ENCODE peak calls at places on chromosomes 11 and 22, in five cellular contexts. One of them, this sample, is unnamed. For H3K4me1, the result is how much of the 10 kb centered on the place peaks cover.

GRCh38 chr11:25566298-25567200 is 765.4 kb upstream of the ANO3 start:
- DNase-seq in K562: no peak
- DNase-seq in HCT116: no peak
- DNase-seq in HepG2: no peak
- DNase-seq in GM12878: no peak
- DNase-seq in this sample: no peak

GRCh38 chr11:75631086-75631694 is 37.6 kb downstream of the MAP6 start:
- DNase-seq in HepG2: no peak
- DNase-seq in K562: no peak
- DNase-seq in HCT116: no peak
- DNase-seq in GM12878: no peak
- DNase-seq in this sample: no peak

GRCh38 chr11:86737752-86738151 is 62.6 kb upstream of the PRSS23 start:
- DNase-seq in HepG2: no peak
- DNase-seq in GM12878: no peak
- DNase-seq in K562: no peak
- DNase-seq in HCT116: no peak
- DNase-seq in this sample: no peak

GRCh38 chr22:28181332-28181731 is 262.3 kb upstream of the PITPNB start:
- DNase-seq in K562: no peak
- DNase-seq in GM12878: no peak
- DNase-seq in HepG2: no peak
- DNase-seq in HCT116: no peak
- DNase-seq in this sample: no peak

GRCh38 chr11:35751664-35752061 is 89.1 kb downstream of the TRIM44 start:
- DNase-seq in K562: no peak
- DNase-seq in HCT116: no peak
- DNase-seq in HepG2: no peak
- DNase-seq in GM12878: no peak
- DNase-seq in this sample: no peak

GRCh38 chr11:44817207-44817944 is 90.6 kb downstream of the TSPAN18 start:
- DNase-seq in K562: no peak
- DNase-seq in HCT116: no peak
- DNase-seq in GM12878: no peak
- DNase-seq in HepG2: no peak
- DNase-seq in this sample: no peak

GRCh38 chr11:44067266-44067665 is 1.2 kb downstream of the ACCS start:
- DNase-seq in HCT116: no peak
- DNase-seq in K562: peak
- DNase-seq in GM12878: no peak
- DNase-seq in HepG2: no peak
- DNase-seq in this sample: no peak

GRCh38 chr11:27443746-27444465 is 28.7 kb downstream of the LGR4 start:
- DNase-seq in HCT116: no peak
- DNase-seq in K562: no peak
- DNase-seq in HepG2: no peak
- DNase-seq in GM12878: no peak
- DNase-seq in this sample: no peak

GRCh38 chr11:15815246-15816209 is 540.8 kb downstream of the SOX6 start:
- DNase-seq in GM12878: no peak
- DNase-seq in K562: no peak
- DNase-seq in HepG2: no peak
- DNase-seq in HCT116: no peak
- DNase-seq in this sample: no peak

GRCh38 chr11:118790357-118791014 is 478 bp downstream of the DDX6 start:
- DNase-seq in GM12878: peak
- DNase-seq in HCT116: no peak
- DNase-seq in K562: peak
- DNase-seq in HepG2: peak
- DNase-seq in this sample: peak

GRCh38 chr22:24883426-24883825 is 63.1 kb downstream of the LHFPL7 start:
- DNase-seq in HepG2: no peak
- DNase-seq in GM12878: no peak
- DNase-seq in HCT116: no peak
- DNase-seq in K562: peak
- DNase-seq in this sample: no peak

GRCh38 chr11:76107946-76108345 is 98.4 kb downstream of the WNT11 start:
- DNase-seq in HCT116: no peak
- DNase-seq in K562: no peak
- DNase-seq in HepG2: no peak
- DNase-seq in GM12878: no peak
- DNase-seq in this sample: peak

GRCh38 chr11:39675171-39675570 is 1784.3 kb downstream of the LRRC4C start:
- DNase-seq in HepG2: no peak
- DNase-seq in HCT116: no peak
- DNase-seq in GM12878: no peak
- DNase-seq in K562: no peak
- DNase-seq in this sample: no peak

GRCh38 chr22:37505565-37505964 is 13.7 kb downstream of the CARD10 start:
- DNase-seq in GM12878: no peak
- DNase-seq in HCT116: no peak
- DNase-seq in HepG2: no peak
- DNase-seq in K562: no peak
- DNase-seq in this sample: no peak

GRCh38 chr22:37508431-37508963 is 10.7 kb downstream of the CARD10 start:
- DNase-seq in GM12878: no peak
- DNase-seq in HCT116: no peak
- DNase-seq in HepG2: no peak
- DNase-seq in K562: no peak
- DNase-seq in this sample: no peak

GRCh38 chr22:37505989-37506388 is 13.2 kb downstream of the CARD10 start:
- DNase-seq in HCT116: no peak
- DNase-seq in HepG2: no peak
- DNase-seq in GM12878: no peak
- DNase-seq in K562: no peak
- DNase-seq in this sample: no peak

GRCh38 chr22:37509026-37509886 is 10.0 kb downstream of the CARD10 start:
- DNase-seq in K562: no peak
- DNase-seq in HepG2: no peak
- DNase-seq in GM12878: no peak
- DNase-seq in HCT116: no peak
- DNase-seq in this sample: peak

GRCh38 chr22:37507731-37508130 is 11.5 kb downstream of the CARD10 start:
- DNase-seq in HepG2: no peak
- DNase-seq in GM12878: no peak
- DNase-seq in K562: no peak
- DNase-seq in HCT116: no peak
- DNase-seq in this sample: no peak
- H3K4me1 ChIP-seq in HepG2: half or more
- H3K4me1 ChIP-seq in GM12878: under half
- H3K4me1 ChIP-seq in K562: under half
- H3K4me1 ChIP-seq in HCT116: under half
- H3K4me1 ChIP-seq in this sample: under half

DNA sequence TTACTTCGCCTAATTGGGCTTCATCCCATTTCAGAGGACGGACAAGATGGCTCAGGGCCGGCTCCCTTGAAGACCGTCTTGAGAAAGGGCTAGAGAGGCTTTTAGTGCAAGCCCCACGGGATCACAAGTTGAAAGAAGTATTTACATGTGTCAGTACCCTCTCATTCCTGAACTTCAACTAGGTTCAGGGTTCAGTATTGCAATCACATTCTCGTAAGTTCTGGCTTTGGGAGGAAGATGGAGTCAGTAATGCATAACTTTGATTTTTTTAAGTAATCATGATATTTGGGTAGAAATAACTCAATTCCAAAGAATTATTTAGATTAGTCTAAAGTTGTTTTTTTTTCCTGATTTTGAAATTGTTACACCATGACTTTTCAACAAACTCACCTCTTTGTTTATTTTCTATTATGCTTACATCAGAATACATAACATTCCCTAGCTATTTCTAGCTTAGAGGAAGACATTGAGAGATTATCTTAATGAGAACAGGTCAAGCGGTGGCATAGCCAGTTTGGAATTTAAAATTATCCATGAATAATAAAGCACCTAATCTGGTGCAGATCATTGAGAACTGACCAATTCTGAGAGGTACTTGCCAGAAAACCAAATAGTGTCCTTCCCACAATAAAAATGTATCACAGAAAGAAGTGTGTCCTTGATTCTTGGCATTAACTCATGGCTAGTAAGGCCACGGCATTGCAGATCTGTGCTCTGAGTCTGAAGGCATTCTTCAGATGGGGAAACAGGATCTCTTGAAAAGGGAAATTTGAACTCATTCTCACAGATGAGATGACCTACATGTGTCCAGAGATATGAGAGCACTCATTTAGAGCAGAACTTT is 92.1 kb upstream of the BLID start:
- DNase-seq in GM12878: no peak
- DNase-seq in HCT116: no peak
- DNase-seq in HepG2: no peak
- DNase-seq in K562: no peak
- DNase-seq in this sample: no peak
- TF ChIP-seq ZBTB33 in GM12878: no peak
- TF ChIP-seq ZBTB33 in HCT116: no peak
- TF ChIP-seq ZBTB33 in HepG2: no peak
- TF ChIP-seq ZBTB33 in K562: no peak
- TF ChIP-seq ZBTB33 in this sample: no peak

GRCh38 chr11:1148752-1149180 is 9.0 kb upstream of the MUC5AC start:
- DNase-seq in GM12878: no peak
- DNase-seq in K562: no peak
- DNase-seq in HepG2: no peak
- DNase-seq in HCT116: no peak
- DNase-seq in this sample: no peak
- TF ChIP-seq MAX in GM12878: no peak
- TF ChIP-seq MAX in K562: no peak
- TF ChIP-seq MAX in HepG2: no peak
- TF ChIP-seq MAX in HCT116: no peak
- TF ChIP-seq MAX in this sample: no peak

DNA sequence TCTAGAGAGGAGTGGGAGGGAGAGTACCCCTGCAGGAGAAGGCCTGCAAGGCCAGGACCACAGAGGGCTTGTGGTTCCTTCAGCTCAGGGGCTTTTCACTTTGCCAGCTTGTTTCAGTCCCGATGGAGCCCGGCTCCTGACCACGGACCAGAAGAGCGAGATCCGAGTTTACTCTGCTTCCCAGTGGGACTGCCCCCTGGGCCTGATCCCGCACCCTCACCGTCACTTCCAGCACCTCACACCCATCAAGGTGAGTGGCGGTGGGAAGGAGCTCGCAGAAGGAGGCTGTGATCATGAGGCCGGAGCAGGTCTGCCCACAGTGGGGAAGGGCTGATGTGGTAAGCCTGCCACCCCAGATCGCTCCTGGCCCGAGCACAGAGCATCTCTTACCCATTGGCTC is 13.5 kb downstream of the ACP2 start:
- DNase-seq in HepG2: no peak
- DNase-seq in GM12878: no peak
- DNase-seq in K562: no peak
- DNase-seq in HCT116: no peak
- DNase-seq in this sample: peak
- H3K4me1 ChIP-seq in HepG2: under half
- H3K4me1 ChIP-seq in GM12878: under half
- H3K4me1 ChIP-seq in K562: under half
- H3K4me1 ChIP-seq in HCT116: under half
- H3K4me1 ChIP-seq in this sample: under half

GRCh38 chr11:66727883-66728759 is 895 bp downstream of the SPTBN2 start:
- DNase-seq in HCT116: no peak
- DNase-seq in GM12878: no peak
- DNase-seq in HepG2: no peak
- DNase-seq in K562: peak
- DNase-seq in this sample: peak

GRCh38 chr11:66725646-66726045 is 3.4 kb downstream of the SPTBN2 start:
- DNase-seq in HCT116: no peak
- DNase-seq in HepG2: no peak
- DNase-seq in K562: no peak
- DNase-seq in GM12878: no peak
- DNase-seq in this sample: no peak

GRCh38 chr11:66729447-66729846 is 431 bp upstream of the SPTBN2 start:
- DNase-seq in HCT116: no peak
- DNase-seq in HepG2: no peak
- DNase-seq in K562: no peak
- DNase-seq in GM12878: no peak
- DNase-seq in this sample: no peak

GRCh38 chr11:66728760-66729385 is at the start of gene SPTBN2:
- DNase-seq in HepG2: no peak
- DNase-seq in K562: peak
- DNase-seq in GM12878: no peak
- DNase-seq in HCT116: no peak
- DNase-seq in this sample: no peak

DNA sequence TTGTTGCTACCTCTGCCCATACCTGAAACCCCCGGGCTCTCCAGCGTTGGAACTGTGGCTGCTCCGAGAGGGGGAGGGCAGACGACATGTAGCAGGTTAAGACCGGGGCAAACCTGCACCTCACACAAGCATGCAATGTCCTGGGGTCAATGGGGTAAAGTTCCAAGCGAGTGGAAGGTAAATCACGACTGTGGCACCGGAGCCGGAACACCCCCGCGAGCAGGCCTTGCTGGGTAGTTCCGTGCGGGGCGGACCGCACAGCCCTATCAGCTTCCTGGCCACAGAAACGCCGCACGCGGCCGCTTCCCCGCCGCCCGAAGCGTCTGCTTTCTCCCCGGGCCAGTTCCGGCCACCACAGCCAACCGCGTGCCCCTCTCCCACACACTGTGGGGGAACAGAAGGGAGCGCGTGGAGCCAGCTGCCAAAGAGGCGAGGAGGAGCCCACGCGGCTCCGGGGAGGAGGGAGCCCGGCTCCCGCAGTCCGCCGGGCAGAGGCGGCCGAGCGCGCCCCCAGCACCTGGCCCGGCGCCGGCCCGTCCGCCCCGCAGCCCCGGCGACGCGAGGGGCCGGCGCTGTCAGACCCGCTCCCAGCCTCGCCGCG is 1.6 kb downstream of the SPTBN2 start:
- DNase-seq in K562: peak
- DNase-seq in HepG2: no peak
- DNase-seq in GM12878: no peak
- DNase-seq in HCT116: no peak
- DNase-seq in this sample: peak
- TF ChIP-seq ZBTB33 in K562: no peak
- TF ChIP-seq ZBTB33 in HepG2: no peak
- TF ChIP-seq ZBTB33 in GM12878: no peak
- TF ChIP-seq ZBTB33 in HCT116: no peak
- TF ChIP-seq ZBTB33 in this sample: no peak

This sample was measured in SK-N-SH.